ENCODE peak calls at places on chromosomes 3 and 15, in ten cellular contexts. I is GM12891; B is activated naive CD8-positive, alpha-beta T cell treated with anti-CD3 and anti-CD28 coated beads, Interleukin-2, amount 50 U/mL, for 24 hours; H is AML-193; L is RWPE1; D is NCI-H345; U is H9; F is HEK293T; Z is CD8-positive, alpha-beta memory T cell; J is RPMI8226. E is an unnamed sample.

GRCh38 chr3:48493203-48493501 is 10.8 kb downstream of the SHISA5 start:
- DNase-seq in I (no peak), B (no peak), H (no peak), L (no peak), D (no peak), U (no peak), F (no peak), Z (no peak), J (no peak), E (no peak)

GRCh38 chr3:192566706-192567290 is 160.5 kb downstream of the FGF12 start:
- DNase-seq in I (peak; percentile 5), B (peak; percentile 64), H (peak; percentile 55), L (peak; percentile 56), D (peak; percentile 77), U (peak; percentile 70), F (peak; percentile 43), Z (peak; percentile 28), J (peak; percentile 77), E (peak; percentile 70)

GRCh38 chr15:72312605-72313447 is 7.1 kb downstream of the CELF6 start:
- DNase-seq in I (peak; percentile 71), B (peak; percentile 64), H (peak; percentile 71), L (peak; percentile 77), D (peak; percentile 48), U (peak; percentile 86), F (peak; percentile 86), Z (peak; percentile 46), J (peak; percentile 80), E (peak; percentile 72)

GRCh38 chr3:183260167-183260904 is 7.3 kb downstream of the B3GNT5 start:
- DNase-seq in I (no peak), B (no peak), H (peak; percentile 100), L (no peak), D (no peak), U (no peak), F (no peak), Z (no peak), J (no peak), E (peak; percentile 15)

GRCh38 chr15:77901921-77902750 is 175.4 kb downstream of the TBC1D2B start:
- DNase-seq in I (no peak), B (no peak), H (no peak), L (no peak), D (no peak), U (no peak), F (peak; percentile 32), Z (no peak), J (peak; percentile 41), E (no peak)

GRCh38 chr3:143203848-143204247 is 84.3 kb downstream of the CHST2 start:
- DNase-seq in I (no peak), B (no peak), H (no peak), L (peak; percentile 54), D (no peak), U (no peak), F (no peak), Z (no peak), J (no peak), E (peak; percentile 64)

GRCh38 chr3:43423142-43423541 is 136.8 kb downstream of the SNRK start:
- DNase-seq in I (no peak), B (no peak), H (no peak), L (no peak), D (peak; percentile 34), U (no peak), F (no peak), Z (no peak), J (no peak), E (no peak)

GRCh38 chr15:70653426-70653825 is 109.9 kb downstream of the UACA start:
- DNase-seq in I (no peak), B (no peak), H (no peak), L (no peak), D (no peak), U (no peak), F (no peak), Z (no peak), J (no peak), E (peak; percentile 19)

GRCh38 chr15:49855917-49856637 is 235.2 kb downstream of the DTWD1 start:
- DNase-seq in I (no peak), B (no peak), H (peak; percentile 48), L (no peak), D (no peak), U (no peak), F (no peak), Z (no peak), J (no peak), E (no peak)

E was measured in kidney tubule cell.